ENCODE peak calls at places on chromosomes 5 and 9, in six cellular contexts. P, O, G, D, F and I are unnamed samples.

GRCh38 chr5:73532195-73532594 is 33.2 kb downstream of the ANKRA2 start:
- DNase-seq in F (no peak), P (no peak), O (no peak), D (no peak), G (no peak), I (no peak)

GRCh38 chr5:143932584-143932983 is 120.6 kb downstream of the HMHB1 start:
- DNase-seq in G (no peak), F (no peak), P (no peak), O (no peak), D (no peak), I (no peak)

GRCh38 chr9:16487915-16488314 is 382.6 kb downstream of the BNC2 start:
- DNase-seq in P (no peak), D (no peak), F (no peak), O (no peak), G (no peak), I (no peak)

GRCh38 chr5:114450516-114450909 is 88.6 kb downstream of the KCNN2 start:
- DNase-seq in F (no peak), G (no peak), O (no peak), P (no peak), D (no peak), I (no peak)

GRCh38 chr5:90406466-90406865 is 3.1 kb downstream of the CETN3 start:
- DNase-seq in D (no peak), F (no peak), P (no peak), O (no peak), G (no peak), I (no peak)

GRCh38 chr5:87383216-87383615 is 29.5 kb downstream of the CCNH start:
- DNase-seq in D (no peak), O (no peak), F (no peak), P (no peak), G (no peak), I (no peak)

GRCh38 chr5:160382361-160382760 is 11.9 kb upstream of the C1QTNF2 start:
- DNase-seq in G (no peak), D (no peak), F (no peak), P (no peak), O (no peak), I (no peak)

GRCh38 chr9:87504938-87505337 is 7.3 kb downstream of the DAPK1 start:
- DNase-seq in D (no peak), P (no peak), G (peak), F (no peak), O (no peak), I (no peak)

GRCh38 chr5:1324301-1324700 is 20.6 kb downstream of the CLPTM1L start:
- DNase-seq in D (no peak), O (no peak), F (no peak), P (no peak), G (no peak), I (no peak)

GRCh38 chr5:73865315-73865714 is 239.3 kb downstream of the ARHGEF28 start:
- DNase-seq in F (no peak), D (no peak), P (no peak), O (no peak), G (no peak), I (no peak)

GRCh38 chr9:74499111-74499601 is 2.0 kb downstream of the RORB start:
- DNase-seq in P (no peak), O (no peak), D (peak), F (no peak), G (no peak), I (no peak)

GRCh38 chr5:18742830-18743229 is 1108.6 kb downstream of the TAF11L14 start:
- DNase-seq in G (no peak), D (no peak), P (no peak), O (no peak), F (no peak), I (no peak)

GRCh38 chr5:18745591-18745987 is 1111.3 kb downstream of the TAF11L14 start:
- DNase-seq in D (no peak), O (no peak), F (no peak), P (peak), G (peak), I (no peak)

GRCh38 chr5:18745988-18746615 is 1111.8 kb downstream of the TAF11L14 start:
- DNase-seq in O (no peak), F (peak), G (peak), P (peak), D (no peak), I (no peak)

GRCh38 chr5:18744990-18745590 is 1110.8 kb downstream of the TAF11L14 start:
- DNase-seq in O (no peak), G (no peak), F (no peak), P (peak), D (no peak), I (no peak)

GRCh38 chr5:18744441-18744840 is 1110.2 kb downstream of the TAF11L14 start:
- DNase-seq in D (no peak), O (no peak), P (no peak), G (no peak), F (no peak), I (no peak)
- H3K4me3 ChIP-seq in D (no peak), O (no peak), P (no peak), G (no peak), F (peak), I (no peak)

GRCh38 chr5:180825768-180826525 is 23.3 kb upstream of the MGAT1 start:
- DNase-seq in G (peak), O (no peak), F (no peak), D (no peak), P (no peak), I (no peak)
- TF ChIP-seq ZNF274 in G (no peak), O (no peak), F (no peak), D (no peak), P (no peak), I (no peak)

DNA sequence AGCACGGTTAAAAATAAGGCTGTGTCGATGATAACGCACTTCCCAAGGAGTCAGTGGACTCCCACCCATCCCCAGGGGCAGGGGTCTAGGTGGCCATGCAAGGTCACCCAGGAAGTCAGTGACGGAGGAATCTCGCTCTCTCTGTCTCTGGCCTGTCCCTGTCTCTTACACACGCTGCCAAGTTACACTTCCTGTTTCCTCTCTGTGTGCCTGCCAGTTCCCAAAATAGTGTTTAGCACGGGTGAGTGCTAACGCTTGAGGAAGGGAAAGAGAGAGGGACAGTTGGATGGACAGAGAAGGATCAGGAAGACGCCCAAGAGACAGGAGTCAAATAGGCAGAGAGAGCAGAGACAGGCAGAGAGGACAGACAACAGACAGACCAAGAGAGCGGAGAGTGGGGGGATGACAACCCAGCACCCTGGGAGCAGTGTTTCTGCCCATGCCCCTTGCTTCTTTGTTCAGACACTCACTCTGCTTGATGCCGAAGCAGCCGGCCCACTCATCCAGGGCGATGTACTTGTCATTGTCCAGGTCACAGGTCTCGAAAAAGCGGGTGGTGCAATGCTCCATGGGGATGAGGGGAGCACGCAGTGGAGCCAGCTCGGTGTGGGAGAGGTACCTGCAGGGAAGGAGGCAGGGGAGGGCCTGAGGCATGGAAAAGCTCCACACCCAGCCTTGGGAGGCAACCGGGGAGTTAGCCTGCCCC is 22.9 kb downstream of the SPARC start:
- DNase-seq in O (no peak), G (no peak), P (no peak), D (no peak), F (no peak), I (no peak)
- H3K4me3 ChIP-seq in O (no peak), G (no peak), P (no peak), D (no peak), F (peak), I (no peak)

DNA sequence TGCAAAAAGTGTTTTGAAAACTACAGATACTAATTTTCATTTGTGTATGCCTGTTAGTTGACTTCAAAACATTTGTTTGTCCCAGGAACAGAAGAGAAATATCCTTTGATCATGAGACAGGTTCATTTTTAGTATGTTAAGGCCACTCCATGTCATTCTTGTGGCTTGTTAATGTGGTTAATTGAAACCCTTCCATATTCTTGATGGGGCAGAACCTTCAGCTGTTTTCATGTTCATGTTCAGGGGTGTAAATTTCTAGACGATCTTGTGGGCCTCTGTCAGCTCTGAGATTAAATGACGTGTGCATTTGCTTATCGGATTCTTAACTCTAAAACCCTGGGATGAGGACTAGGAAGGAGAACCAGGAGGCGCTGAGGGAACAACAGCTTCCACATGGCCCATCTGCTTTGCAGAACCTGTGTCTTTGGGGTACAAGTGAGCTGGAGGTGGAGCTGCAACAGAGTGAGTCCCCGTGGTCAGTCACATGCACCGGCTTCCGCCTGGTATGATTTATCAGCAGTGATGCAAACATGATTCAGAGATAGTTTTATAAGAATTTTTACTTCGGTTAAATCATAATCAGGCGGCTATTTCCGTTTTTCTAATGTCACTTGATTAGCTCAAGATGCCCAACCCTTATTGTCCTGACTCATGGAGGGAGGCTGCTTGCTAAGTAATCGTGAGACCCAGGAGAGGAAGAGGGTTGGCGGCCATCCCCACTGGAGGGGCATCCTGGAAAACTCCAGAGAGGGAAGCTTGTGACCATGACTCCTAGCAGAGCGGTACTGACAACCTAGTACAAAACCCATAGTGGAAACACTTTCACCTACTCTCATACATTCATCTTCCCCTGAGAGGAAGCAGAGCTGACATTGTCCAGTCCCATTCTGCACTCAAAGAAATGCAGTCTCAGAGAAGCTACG is 138.4 kb downstream of the C9orf152 start:
- DNase-seq in O (no peak), P (no peak), F (no peak), D (no peak), G (no peak), I (no peak)
- TF ChIP-seq ZNF274 in O (no peak), P (no peak), F (no peak), D (no peak), G (no peak), I (no peak)

GRCh38 chr5:168413596-168413995 is 72.7 kb upstream of the RARS1 start:
- DNase-seq in P (no peak), D (no peak), F (no peak), G (no peak), O (no peak), I (no peak)
- H3K4me3 ChIP-seq in P (no peak), D (no peak), F (no peak), G (no peak), O (no peak), I (no peak)